ENCODE peak calls at places on chromosomes 11 and 22, in eight cellular contexts. X is testis, V is HFF-Myc, N is pancreas, A is fibroblast of pulmonary artery, H is AG04450, W is prostate gland, R is neural progenitor cell. C is an unnamed sample.

GRCh38 chr11:3853935-3854659 is 1.4 kb upstream of the STIM1 start:
- DNase-seq in R (no peak), N (no peak), V (no peak), W (peak), A (no peak), H (no peak), X (peak), C (peak)

GRCh38 chr22:27689664-27690063 is 111.9 kb downstream of the MN1 start:
- DNase-seq in W (no peak), A (no peak), X (no peak), V (no peak), R (no peak), N (no peak), H (no peak), C (no peak)

GRCh38 chr11:86490582-86490981 is 115.9 kb downstream of the CCDC81 start:
- DNase-seq in N (no peak), A (peak), X (no peak), W (no peak), V (no peak), H (no peak), R (no peak), C (no peak)

GRCh38 chr22:45709004-45709739 is 37.5 kb downstream of the ATXN10 start:
- DNase-seq in H (no peak), V (peak), A (peak), X (no peak), R (no peak), W (no peak), N (no peak), C (no peak)

GRCh38 chr22:37111156-37111717 is 1.7 kb upstream of the TMPRSS6 start:
- DNase-seq in H (no peak), V (no peak), W (no peak), A (no peak), X (no peak), N (no peak), R (no peak), C (no peak)

GRCh38 chr11:102559839-102560238 is 29.3 kb upstream of the MMP7 start:
- DNase-seq in X (no peak), H (no peak), R (no peak), A (no peak), V (no peak), W (no peak), N (no peak), C (no peak)

GRCh38 chr11:108008656-108009496 is at the start of gene CUL5:
- DNase-seq in H (peak), X (peak), V (peak), R (peak), W (peak), A (peak), N (peak), C (peak)

GRCh38 chr11:123806249-123806648 is at the start of gene OR6M1:
- DNase-seq in R (no peak), X (no peak), H (no peak), V (no peak), N (no peak), A (no peak), W (no peak), C (no peak)

GRCh38 chr11:100925935-100926334 is 203.7 kb downstream of the PGR start:
- DNase-seq in N (no peak), W (no peak), V (peak), H (no peak), R (no peak), A (peak), X (no peak), C (peak)

GRCh38 chr11:103832762-103833161 is 203.7 kb upstream of the DDI1 start:
- DNase-seq in A (no peak), R (no peak), N (no peak), W (no peak), X (no peak), H (no peak), V (no peak), C (no peak)

GRCh38 chr22:41395531-41396240 is 13.9 kb downstream of the TEF start:
- DNase-seq in X (no peak), V (no peak), R (no peak), W (no peak), N (no peak), H (no peak), A (no peak), C (no peak)

GRCh38 chr22:41397143-41397811 is 15.5 kb downstream of the TEF start:
- DNase-seq in N (no peak), W (no peak), A (no peak), V (no peak), X (no peak), H (no peak), R (no peak), C (no peak)

GRCh38 chr22:41398921-41399320 is 17.2 kb downstream of the TEF start:
- DNase-seq in R (no peak), H (no peak), A (no peak), X (no peak), N (no peak), V (no peak), W (no peak), C (no peak)

DNA sequence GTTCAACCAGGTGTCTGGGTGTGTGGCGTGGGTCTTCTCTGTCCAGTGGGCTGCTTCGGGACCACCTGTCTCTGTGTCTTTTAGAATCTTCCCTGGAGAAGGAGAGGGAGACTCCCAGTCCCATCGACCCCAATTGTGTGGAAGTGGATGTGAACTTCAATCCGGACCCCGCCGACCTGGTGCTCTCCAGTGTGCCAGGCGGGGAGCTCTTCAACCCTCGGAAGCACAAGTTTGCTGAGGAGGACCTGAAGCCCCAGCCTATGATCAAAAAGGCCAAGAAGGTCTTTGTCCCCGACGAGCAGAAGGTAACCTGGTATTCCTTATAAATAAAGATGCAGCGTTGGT is 12.2 kb downstream of the TEF start:
- DNase-seq in A (no peak), N (no peak), H (no peak), X (no peak), R (no peak), V (no peak), W (no peak), C (no peak)
- H3K4me3 ChIP-seq in A (no peak), N (no peak), H (no peak), X (no peak), R (no peak), V (no peak), W (no peak), C (no peak)

GRCh38 chr22:33005476-33005875 is 52.7 kb downstream of the SYN3 start:
- DNase-seq in H (no peak), V (no peak), N (no peak), A (no peak), X (no peak), R (no peak), W (no peak), C (no peak)

GRCh38 chr22:33007485-33007884 is 50.7 kb downstream of the SYN3 start:
- DNase-seq in W (no peak), H (no peak), N (no peak), R (no peak), X (no peak), V (no peak), A (no peak), C (no peak)

GRCh38 chr22:33006220-33006954 is 51.8 kb downstream of the SYN3 start:
- DNase-seq in V (no peak), R (no peak), W (no peak), H (no peak), A (no peak), N (no peak), X (no peak), C (no peak)

GRCh38 chr22:33002035-33002434 is 56.1 kb downstream of the SYN3 start:
- DNase-seq in A (no peak), W (no peak), H (no peak), X (no peak), N (no peak), V (no peak), R (no peak), C (no peak)

GRCh38 chr22:33006955-33007318 is 51.2 kb downstream of the SYN3 start:
- DNase-seq in H (no peak), W (no peak), N (no peak), V (no peak), X (no peak), R (no peak), A (no peak), C (no peak)
- TF ChIP-seq CTCF in H (no peak), W (no peak), N (no peak), V (no peak), X (no peak), R (no peak), A (no peak), C (no peak)

GRCh38 chr11:65334696-65335295 is 1.1 kb downstream of the DPF2 start:
- DNase-seq in H (no peak), N (no peak), W (no peak), X (no peak), V (no peak), R (peak), A (peak), C (no peak)

GRCh38 chr11:65330544-65330943 is 3.1 kb upstream of the DPF2 start:
- DNase-seq in W (no peak), A (no peak), V (no peak), X (no peak), R (no peak), N (no peak), H (no peak), C (no peak)

GRCh38 chr11:65329503-65329902 is 4.1 kb upstream of the DPF2 start:
- DNase-seq in R (no peak), W (no peak), V (no peak), A (no peak), N (no peak), H (no peak), X (no peak), C (no peak)

GRCh38 chr11:65325435-65325834 is 8.2 kb upstream of the DPF2 start:
- DNase-seq in A (no peak), X (no peak), V (no peak), W (no peak), N (no peak), R (no peak), H (no peak), C (no peak)

GRCh38 chr11:65329944-65330403 is 3.7 kb upstream of the DPF2 start:
- DNase-seq in R (peak), X (peak), A (peak), H (peak), V (peak), N (peak), W (peak), C (peak)
- H3K4me3 ChIP-seq in R (no peak), X (no peak), A (no peak), H (no peak), V (no peak), N (no peak), W (no peak), C (no peak)

DNA sequence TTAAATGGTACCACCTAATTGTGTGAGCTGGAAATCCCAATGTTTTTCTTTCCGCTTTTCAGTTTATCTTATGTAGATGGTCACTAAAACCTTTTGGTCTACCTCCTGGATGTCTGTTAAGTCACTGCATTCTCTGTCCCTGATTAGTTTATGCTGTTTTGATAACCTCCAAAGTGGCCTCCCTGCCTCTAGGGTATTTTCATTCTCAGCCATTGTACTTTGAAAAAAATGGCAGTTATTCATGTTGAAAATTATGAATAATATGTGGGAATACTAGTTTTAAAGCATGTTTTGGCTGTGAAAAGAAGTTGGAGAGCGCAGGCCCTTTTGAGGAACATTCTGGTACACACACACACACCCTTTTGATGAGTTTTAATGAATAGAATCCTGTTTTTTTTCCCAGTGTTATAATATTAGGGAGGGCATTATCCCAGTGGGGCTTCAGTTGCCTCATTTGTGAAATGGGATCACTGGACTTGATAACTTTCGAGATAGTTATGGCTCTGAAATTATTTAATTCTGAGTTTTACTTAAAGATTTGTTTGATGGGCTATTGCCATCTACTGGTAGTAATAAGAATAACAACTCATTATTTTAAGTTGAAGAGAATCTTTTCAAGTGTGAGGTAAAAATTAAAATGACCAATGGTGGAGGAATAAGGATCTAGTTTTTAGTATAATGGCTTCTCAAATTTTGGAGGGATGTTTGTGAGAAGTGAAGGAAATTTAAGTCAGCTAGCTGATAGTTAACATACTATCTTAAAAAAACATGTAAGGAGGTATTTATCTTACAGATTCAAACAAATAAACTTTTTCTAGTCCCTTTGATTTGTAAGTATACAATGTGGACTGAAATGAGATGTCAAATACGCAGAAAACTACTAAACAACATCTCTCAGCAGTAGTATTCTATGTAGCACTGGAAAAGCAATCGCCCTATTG is 3.9 kb downstream of the FDX1 start:
- DNase-seq in A (peak), X (no peak), W (no peak), V (no peak), H (no peak), R (no peak), N (no peak), C (no peak)
- TF ChIP-seq CTCF in A (peak), X (peak), W (peak), V (peak), H (peak), R (peak), N (peak), C (peak)